ENCODE peak calls at places on chromosomes 5 and 9, in eight cellular contexts. One of them, this sample, is unnamed.

GRCh38 chr5:136594416-136594815 is 229.1 kb upstream of the TRPC7 start:
- DNase-seq in neural progenitor cell: no peak
- DNase-seq in heart right ventricle: no peak
- DNase-seq in GM13977: no peak
- DNase-seq in brain microvascular endothelial cell: no peak
- DNase-seq in AG04449: no peak
- DNase-seq in CD4-positive, alpha-beta T cell: no peak
- DNase-seq in fibroblast of the aortic adventitia: no peak
- DNase-seq in this sample: no peak

GRCh38 chr9:136120119-136120393 is 1.4 kb upstream of the TMEM250 start:
- DNase-seq in CD4-positive, alpha-beta T cell: no peak
- DNase-seq in AG04449: no peak
- DNase-seq in brain microvascular endothelial cell: no peak
- DNase-seq in heart right ventricle: no peak
- DNase-seq in neural progenitor cell: no peak
- DNase-seq in fibroblast of the aortic adventitia: no peak
- DNase-seq in GM13977: no peak
- DNase-seq in this sample: no peak

GRCh38 chr5:120306331-120306730 is 157.8 kb upstream of the PRR16 start:
- DNase-seq in heart right ventricle: no peak
- DNase-seq in CD4-positive, alpha-beta T cell: no peak
- DNase-seq in AG04449: no peak
- DNase-seq in neural progenitor cell: no peak
- DNase-seq in brain microvascular endothelial cell: no peak
- DNase-seq in GM13977: no peak
- DNase-seq in fibroblast of the aortic adventitia: no peak
- DNase-seq in this sample: no peak

GRCh38 chr5:7435503-7435902 is 39.6 kb downstream of the ADCY2 start:
- DNase-seq in AG04449: no peak
- DNase-seq in fibroblast of the aortic adventitia: no peak
- DNase-seq in brain microvascular endothelial cell: no peak
- DNase-seq in heart right ventricle: no peak
- DNase-seq in CD4-positive, alpha-beta T cell: no peak
- DNase-seq in GM13977: no peak
- DNase-seq in neural progenitor cell: no peak
- DNase-seq in this sample: no peak

GRCh38 chr5:31630931-31631330 is 8.0 kb upstream of the PDZD2 start:
- DNase-seq in brain microvascular endothelial cell: no peak
- DNase-seq in neural progenitor cell: no peak
- DNase-seq in GM13977: no peak
- DNase-seq in AG04449: no peak
- DNase-seq in heart right ventricle: peak; percentile 71
- DNase-seq in fibroblast of the aortic adventitia: no peak
- DNase-seq in CD4-positive, alpha-beta T cell: no peak
- DNase-seq in this sample: no peak

GRCh38 chr9:137194388-137194787 is 5.9 kb downstream of the SSNA1 start:
- DNase-seq in fibroblast of the aortic adventitia: no peak
- DNase-seq in AG04449: no peak
- DNase-seq in GM13977: no peak
- DNase-seq in neural progenitor cell: peak; percentile 42
- DNase-seq in CD4-positive, alpha-beta T cell: no peak
- DNase-seq in brain microvascular endothelial cell: no peak
- DNase-seq in heart right ventricle: peak; percentile 77
- DNase-seq in this sample: peak; percentile 94

GRCh38 chr9:107637421-107638420 is 148.2 kb upstream of the KLF4 start:
- DNase-seq in heart right ventricle: peak; percentile 89
- DNase-seq in CD4-positive, alpha-beta T cell: no peak
- DNase-seq in AG04449: peak; percentile 81
- DNase-seq in GM13977: peak; percentile 58
- DNase-seq in brain microvascular endothelial cell: peak; percentile 95
- DNase-seq in fibroblast of the aortic adventitia: peak; percentile 100
- DNase-seq in neural progenitor cell: peak; percentile 65
- DNase-seq in this sample: peak; percentile 75

GRCh38 chr5:134464988-134465855 is 53.5 kb upstream of the CDKN2AIPNL start:
- DNase-seq in fibroblast of the aortic adventitia: no peak
- DNase-seq in brain microvascular endothelial cell: no peak
- DNase-seq in AG04449: no peak
- DNase-seq in neural progenitor cell: no peak
- DNase-seq in GM13977: no peak
- DNase-seq in CD4-positive, alpha-beta T cell: no peak
- DNase-seq in heart right ventricle: peak; percentile 30
- DNase-seq in this sample: no peak

GRCh38 chr5:95283761-95284511 is 958 bp downstream of the MCTP1 start:
- DNase-seq in neural progenitor cell: peak; percentile 69
- DNase-seq in fibroblast of the aortic adventitia: no peak
- DNase-seq in brain microvascular endothelial cell: no peak
- DNase-seq in CD4-positive, alpha-beta T cell: no peak
- DNase-seq in heart right ventricle: peak; percentile 25
- DNase-seq in AG04449: no peak
- DNase-seq in GM13977: peak; percentile 64
- DNase-seq in this sample: no peak

GRCh38 chr9:116165912-116166311 is 12.3 kb downstream of the PAPPA start:
- DNase-seq in fibroblast of the aortic adventitia: peak; percentile 74
- DNase-seq in AG04449: no peak
- DNase-seq in heart right ventricle: no peak
- DNase-seq in brain microvascular endothelial cell: no peak
- DNase-seq in neural progenitor cell: no peak
- DNase-seq in CD4-positive, alpha-beta T cell: no peak
- DNase-seq in GM13977: no peak
- DNase-seq in this sample: no peak

GRCh38 chr5:32090026-32090754 is 83.9 kb downstream of the GOLPH3 start:
- DNase-seq in fibroblast of the aortic adventitia: no peak
- DNase-seq in GM13977: no peak
- DNase-seq in CD4-positive, alpha-beta T cell: no peak
- DNase-seq in neural progenitor cell: no peak
- DNase-seq in heart right ventricle: no peak
- DNase-seq in AG04449: no peak
- DNase-seq in brain microvascular endothelial cell: no peak
- DNase-seq in this sample: no peak

GRCh38 chr5:124736111-124736813 is 10.2 kb downstream of the ZNF608 start:
- DNase-seq in heart right ventricle: no peak
- DNase-seq in brain microvascular endothelial cell: peak; percentile 38
- DNase-seq in GM13977: no peak
- DNase-seq in AG04449: no peak
- DNase-seq in CD4-positive, alpha-beta T cell: no peak
- DNase-seq in neural progenitor cell: no peak
- DNase-seq in fibroblast of the aortic adventitia: peak; percentile 90
- DNase-seq in this sample: no peak

GRCh38 chr5:159310492-159310891 is 19.8 kb downstream of the IL12B start:
- DNase-seq in CD4-positive, alpha-beta T cell: peak; percentile 11
- DNase-seq in GM13977: no peak
- DNase-seq in brain microvascular endothelial cell: peak; percentile 13
- DNase-seq in fibroblast of the aortic adventitia: no peak
- DNase-seq in heart right ventricle: no peak
- DNase-seq in neural progenitor cell: peak; percentile 72
- DNase-seq in AG04449: no peak
- DNase-seq in this sample: no peak

GRCh38 chr5:177598477-177598876 is 1.5 kb upstream of the B4GALT7 start:
- DNase-seq in fibroblast of the aortic adventitia: no peak
- DNase-seq in CD4-positive, alpha-beta T cell: no peak
- DNase-seq in neural progenitor cell: no peak
- DNase-seq in GM13977: no peak
- DNase-seq in heart right ventricle: no peak
- DNase-seq in brain microvascular endothelial cell: no peak
- DNase-seq in AG04449: no peak
- DNase-seq in this sample: no peak

GRCh38 chr5:141349917-141350619 is at the start of gene PCDHGB1:
- DNase-seq in GM13977: peak; percentile 77
- DNase-seq in AG04449: no peak
- DNase-seq in CD4-positive, alpha-beta T cell: no peak
- DNase-seq in fibroblast of the aortic adventitia: peak; percentile 67
- DNase-seq in heart right ventricle: peak; percentile 60
- DNase-seq in brain microvascular endothelial cell: peak; percentile 9
- DNase-seq in neural progenitor cell: peak; percentile 76
- DNase-seq in this sample: no peak
- TF ChIP-seq CTCF in GM13977: peak; percentile 61
- TF ChIP-seq CTCF in AG04449: peak; percentile 50
- TF ChIP-seq CTCF in CD4-positive, alpha-beta T cell: no peak
- TF ChIP-seq CTCF in fibroblast of the aortic adventitia: peak; percentile 69
- TF ChIP-seq CTCF in heart right ventricle: peak; percentile 53
- TF ChIP-seq CTCF in brain microvascular endothelial cell: peak; percentile 63
- TF ChIP-seq CTCF in neural progenitor cell: peak; percentile 63
- TF ChIP-seq CTCF in this sample: peak; percentile 50

GRCh38 chr9:35085078-35085477 is 5.3 kb upstream of the FANCG start:
- DNase-seq in CD4-positive, alpha-beta T cell: no peak
- DNase-seq in brain microvascular endothelial cell: no peak
- DNase-seq in neural progenitor cell: no peak
- DNase-seq in AG04449: no peak
- DNase-seq in fibroblast of the aortic adventitia: no peak
- DNase-seq in GM13977: no peak
- DNase-seq in heart right ventricle: no peak
- DNase-seq in this sample: no peak
- TF ChIP-seq CTCF in CD4-positive, alpha-beta T cell: no peak
- TF ChIP-seq CTCF in brain microvascular endothelial cell: no peak
- TF ChIP-seq CTCF in neural progenitor cell: no peak
- TF ChIP-seq CTCF in AG04449: no peak
- TF ChIP-seq CTCF in fibroblast of the aortic adventitia: no peak
- TF ChIP-seq CTCF in GM13977: no peak
- TF ChIP-seq CTCF in heart right ventricle: no peak
- TF ChIP-seq CTCF in this sample: no peak

GRCh38 chr5:62206150-62206829 is 99.7 kb upstream of the KIF2A start:
- DNase-seq in neural progenitor cell: peak; percentile 62
- DNase-seq in brain microvascular endothelial cell: peak; percentile 2
- DNase-seq in CD4-positive, alpha-beta T cell: no peak
- DNase-seq in GM13977: no peak
- DNase-seq in heart right ventricle: no peak
- DNase-seq in fibroblast of the aortic adventitia: no peak
- DNase-seq in AG04449: no peak
- DNase-seq in this sample: no peak
- TF ChIP-seq CTCF in neural progenitor cell: peak; percentile 44
- TF ChIP-seq CTCF in brain microvascular endothelial cell: peak; percentile 38
- TF ChIP-seq CTCF in CD4-positive, alpha-beta T cell: no peak
- TF ChIP-seq CTCF in GM13977: no peak
- TF ChIP-seq CTCF in heart right ventricle: no peak
- TF ChIP-seq CTCF in fibroblast of the aortic adventitia: peak; percentile 4
- TF ChIP-seq CTCF in AG04449: no peak
- TF ChIP-seq CTCF in this sample: peak; percentile 45

GRCh38 chr5:168747987-168748777 is 169.0 kb upstream of the PANK3 start:
- DNase-seq in brain microvascular endothelial cell: no peak
- DNase-seq in AG04449: no peak
- DNase-seq in fibroblast of the aortic adventitia: no peak
- DNase-seq in CD4-positive, alpha-beta T cell: no peak
- DNase-seq in neural progenitor cell: peak; percentile 83
- DNase-seq in GM13977: peak; percentile 75
- DNase-seq in heart right ventricle: peak; percentile 33
- DNase-seq in this sample: no peak
- TF ChIP-seq CTCF in brain microvascular endothelial cell: peak; percentile 74
- TF ChIP-seq CTCF in AG04449: peak; percentile 51
- TF ChIP-seq CTCF in fibroblast of the aortic adventitia: peak; percentile 59
- TF ChIP-seq CTCF in CD4-positive, alpha-beta T cell: no peak
- TF ChIP-seq CTCF in neural progenitor cell: peak; percentile 87
- TF ChIP-seq CTCF in GM13977: peak; percentile 76
- TF ChIP-seq CTCF in heart right ventricle: peak; percentile 69
- TF ChIP-seq CTCF in this sample: peak; percentile 79

GRCh38 chr5:147558826-147559225 is 49.0 kb upstream of the DPYSL3 start:
- DNase-seq in heart right ventricle: peak; percentile 35
- DNase-seq in GM13977: peak; percentile 34
- DNase-seq in neural progenitor cell: peak; percentile 80
- DNase-seq in brain microvascular endothelial cell: peak; percentile 68
- DNase-seq in AG04449: no peak
- DNase-seq in CD4-positive, alpha-beta T cell: no peak
- DNase-seq in fibroblast of the aortic adventitia: peak; percentile 91
- DNase-seq in this sample: no peak
- TF ChIP-seq CTCF in heart right ventricle: peak; percentile 75
- TF ChIP-seq CTCF in GM13977: peak; percentile 54
- TF ChIP-seq CTCF in neural progenitor cell: peak; percentile 72
- TF ChIP-seq CTCF in brain microvascular endothelial cell: peak; percentile 87
- TF ChIP-seq CTCF in AG04449: peak; percentile 69
- TF ChIP-seq CTCF in CD4-positive, alpha-beta T cell: no peak
- TF ChIP-seq CTCF in fibroblast of the aortic adventitia: peak; percentile 83
- TF ChIP-seq CTCF in this sample: peak; percentile 75

DNA sequence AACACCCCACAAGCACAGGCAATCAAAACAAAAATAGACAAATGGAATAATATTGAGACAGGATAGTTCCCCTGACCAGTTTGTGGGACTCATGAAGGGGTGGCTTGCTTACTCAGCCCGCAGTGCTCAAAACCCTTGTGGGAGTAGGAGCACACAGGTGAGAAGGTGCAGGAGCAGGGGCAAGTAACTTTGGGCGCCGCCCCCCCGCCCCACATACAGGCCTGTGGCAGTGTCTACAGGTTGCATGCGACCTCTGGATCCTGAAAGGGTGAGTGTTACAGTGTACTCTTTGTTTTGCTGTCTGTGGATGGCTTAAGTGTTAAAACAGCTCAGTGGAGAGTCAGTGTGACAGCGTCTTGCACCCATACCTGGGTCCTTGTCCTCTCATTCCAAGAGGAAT is 891.5 kb upstream of the C9orf72 start:
- DNase-seq in brain microvascular endothelial cell: no peak
- DNase-seq in fibroblast of the aortic adventitia: no peak
- DNase-seq in AG04449: no peak
- DNase-seq in CD4-positive, alpha-beta T cell: no peak
- DNase-seq in heart right ventricle: no peak
- DNase-seq in neural progenitor cell: no peak
- DNase-seq in GM13977: no peak
- DNase-seq in this sample: no peak
- TF ChIP-seq CTCF in brain microvascular endothelial cell: no peak
- TF ChIP-seq CTCF in fibroblast of the aortic adventitia: no peak
- TF ChIP-seq CTCF in AG04449: no peak
- TF ChIP-seq CTCF in CD4-positive, alpha-beta T cell: no peak
- TF ChIP-seq CTCF in heart right ventricle: no peak
- TF ChIP-seq CTCF in neural progenitor cell: no peak
- TF ChIP-seq CTCF in GM13977: no peak
- TF ChIP-seq CTCF in this sample: no peak

GRCh38 chr5:126858441-126858840 is 81.5 kb downstream of the LMNB1 start:
- DNase-seq in brain microvascular endothelial cell: no peak
- DNase-seq in CD4-positive, alpha-beta T cell: no peak
- DNase-seq in neural progenitor cell: no peak
- DNase-seq in GM13977: no peak
- DNase-seq in fibroblast of the aortic adventitia: no peak
- DNase-seq in AG04449: no peak
- DNase-seq in heart right ventricle: no peak
- DNase-seq in this sample: no peak
- TF ChIP-seq CTCF in brain microvascular endothelial cell: no peak
- TF ChIP-seq CTCF in CD4-positive, alpha-beta T cell: no peak
- TF ChIP-seq CTCF in neural progenitor cell: no peak
- TF ChIP-seq CTCF in GM13977: no peak
- TF ChIP-seq CTCF in fibroblast of the aortic adventitia: no peak
- TF ChIP-seq CTCF in AG04449: no peak
- TF ChIP-seq CTCF in heart right ventricle: no peak
- TF ChIP-seq CTCF in this sample: no peak

GRCh38 chr9:122016309-122016708 is 76.8 kb downstream of the TTLL11 start:
- DNase-seq in AG04449: no peak
- DNase-seq in fibroblast of the aortic adventitia: no peak
- DNase-seq in GM13977: no peak
- DNase-seq in brain microvascular endothelial cell: no peak
- DNase-seq in neural progenitor cell: no peak
- DNase-seq in CD4-positive, alpha-beta T cell: no peak
- DNase-seq in heart right ventricle: no peak
- DNase-seq in this sample: no peak

GRCh38 chr9:122015165-122015821 is 77.8 kb downstream of the TTLL11 start:
- DNase-seq in CD4-positive, alpha-beta T cell: no peak
- DNase-seq in AG04449: no peak
- DNase-seq in brain microvascular endothelial cell: no peak
- DNase-seq in fibroblast of the aortic adventitia: no peak
- DNase-seq in neural progenitor cell: no peak
- DNase-seq in GM13977: no peak
- DNase-seq in heart right ventricle: no peak
- DNase-seq in this sample: no peak

GRCh38 chr9:122016789-122017188 is 76.3 kb downstream of the TTLL11 start:
- DNase-seq in CD4-positive, alpha-beta T cell: no peak
- DNase-seq in brain microvascular endothelial cell: no peak
- DNase-seq in neural progenitor cell: no peak
- DNase-seq in GM13977: no peak
- DNase-seq in AG04449: no peak
- DNase-seq in fibroblast of the aortic adventitia: peak; percentile 15
- DNase-seq in heart right ventricle: no peak
- DNase-seq in this sample: no peak

GRCh38 chr9:122020398-122020797 is 72.7 kb downstream of the TTLL11 start:
- DNase-seq in CD4-positive, alpha-beta T cell: no peak
- DNase-seq in heart right ventricle: no peak
- DNase-seq in fibroblast of the aortic adventitia: peak; percentile 33
- DNase-seq in brain microvascular endothelial cell: no peak
- DNase-seq in neural progenitor cell: no peak
- DNase-seq in AG04449: no peak
- DNase-seq in GM13977: no peak
- DNase-seq in this sample: no peak
- TF ChIP-seq CTCF in CD4-positive, alpha-beta T cell: no peak
- TF ChIP-seq CTCF in heart right ventricle: no peak
- TF ChIP-seq CTCF in fibroblast of the aortic adventitia: no peak
- TF ChIP-seq CTCF in brain microvascular endothelial cell: no peak
- TF ChIP-seq CTCF in neural progenitor cell: no peak
- TF ChIP-seq CTCF in AG04449: no peak
- TF ChIP-seq CTCF in GM13977: no peak
- TF ChIP-seq CTCF in this sample: no peak

This sample was measured in retinal pigment epithelial cell.